ENCODE peak calls at places on chromosomes 3 and 15, in five cellular contexts. One of them, this sample, is unnamed.

GRCh38 chr3:80785475-80785874 is 976.0 kb downstream of the GBE1 start:
- DNase-seq in T-helper 1 cell: no peak
- DNase-seq in mucosa of descending colon: no peak
- DNase-seq in fibroblast of mammary gland: no peak
- DNase-seq in amygdala: no peak
- DNase-seq in this sample: no peak

GRCh38 chr15:61033319-61033718 is 195.8 kb downstream of the RORA start:
- DNase-seq in fibroblast of mammary gland: no peak
- DNase-seq in mucosa of descending colon: no peak
- DNase-seq in amygdala: no peak
- DNase-seq in T-helper 1 cell: no peak
- DNase-seq in this sample: no peak

GRCh38 chr15:61974759-61975158 is 85.5 kb downstream of the VPS13C start:
- DNase-seq in amygdala: no peak
- DNase-seq in T-helper 1 cell: no peak
- DNase-seq in fibroblast of mammary gland: peak
- DNase-seq in mucosa of descending colon: no peak
- DNase-seq in this sample: no peak

GRCh38 chr3:132283440-132283839 is 33.8 kb upstream of the ACP3 start:
- DNase-seq in mucosa of descending colon: no peak
- DNase-seq in T-helper 1 cell: no peak
- DNase-seq in fibroblast of mammary gland: peak
- DNase-seq in amygdala: no peak
- DNase-seq in this sample: no peak

GRCh38 chr3:117278424-117279190 is 569.0 kb downstream of the TUSC7 start:
- DNase-seq in fibroblast of mammary gland: peak
- DNase-seq in amygdala: no peak
- DNase-seq in mucosa of descending colon: no peak
- DNase-seq in T-helper 1 cell: no peak
- DNase-seq in this sample: no peak

GRCh38 chr15:48411971-48412591 is 80.9 kb downstream of the DUT start:
- DNase-seq in amygdala: no peak
- DNase-seq in T-helper 1 cell: no peak
- DNase-seq in fibroblast of mammary gland: peak
- DNase-seq in mucosa of descending colon: no peak
- DNase-seq in this sample: no peak

GRCh38 chr15:39854161-39854560 is 65.9 kb downstream of the GPR176 start:
- DNase-seq in T-helper 1 cell: no peak
- DNase-seq in fibroblast of mammary gland: peak
- DNase-seq in mucosa of descending colon: no peak
- DNase-seq in amygdala: no peak
- DNase-seq in this sample: no peak

GRCh38 chr3:189041482-189042090 is 130.2 kb upstream of the TPRG1 start:
- DNase-seq in amygdala: no peak
- DNase-seq in T-helper 1 cell: peak
- DNase-seq in mucosa of descending colon: peak
- DNase-seq in fibroblast of mammary gland: peak
- DNase-seq in this sample: peak

GRCh38 chr3:74302959-74303358 is 311.5 kb downstream of the CNTN3 start:
- DNase-seq in amygdala: no peak
- DNase-seq in T-helper 1 cell: no peak
- DNase-seq in fibroblast of mammary gland: no peak
- DNase-seq in mucosa of descending colon: no peak
- DNase-seq in this sample: no peak

GRCh38 chr15:44289352-44289790 is 852 bp downstream of the GOLM2 start:
- DNase-seq in T-helper 1 cell: no peak
- DNase-seq in fibroblast of mammary gland: peak
- DNase-seq in amygdala: no peak
- DNase-seq in mucosa of descending colon: no peak
- DNase-seq in this sample: no peak